ENCODE peak calls at places on chromosomes 5 and 9, in ten cellular contexts. P, T, S, U, D, V, F, G, C and H are unnamed samples.
A peak's percentile ranks its signal among the peaks of the same experiment; 100 is the strongest.

GRCh38 chr9:114889802-114890224 is 40.6 kb downstream of the TNFSF8 start:
- DNase-seq in P (no peak), T (no peak), S (no peak), U (no peak), D (no peak), V (peak; percentile 25), F (no peak), G (no peak), C (no peak), H (no peak)

GRCh38 chr9:19306568-19306967 is 73.5 kb downstream of the RPS6 start:
- DNase-seq in P (no peak), T (no peak), S (no peak), U (no peak), D (no peak), V (no peak), F (no peak), G (no peak), C (no peak), H (no peak)

GRCh38 chr9:123871781-123872180 is 58.1 kb downstream of the DENND1A start:
- DNase-seq in P (no peak), T (no peak), S (no peak), U (no peak), D (no peak), V (no peak), F (no peak), G (no peak), C (peak; percentile 38), H (no peak)

GRCh38 chr5:159448-160172 is 31.7 kb upstream of the LRRC14B start:
- DNase-seq in P (no peak), T (no peak), S (no peak), U (no peak), D (no peak), V (no peak), F (peak; percentile 47), G (no peak), C (no peak), H (no peak)

GRCh38 chr5:55027589-55027988 is 3.5 kb downstream of the GZMK start:
- DNase-seq in P (no peak), T (no peak), S (no peak), U (no peak), D (no peak), V (no peak), F (no peak), G (no peak), C (no peak), H (no peak)

GRCh38 chr9:94680621-94681020 is 41.3 kb upstream of the FBP1 start:
- DNase-seq in P (no peak), T (no peak), S (no peak), U (no peak), D (no peak), V (no peak), F (no peak), G (no peak), C (no peak), H (no peak)

GRCh38 chr9:108727580-108728056 is 128.2 kb downstream of the ACTL7B start:
- DNase-seq in P (no peak), T (no peak), S (no peak), U (no peak), D (no peak), V (peak; percentile 32), F (no peak), G (no peak), C (peak; percentile 74), H (no peak)

GRCh38 chr5:130526708-130527107 is 622.4 kb downstream of the CHSY3 start:
- DNase-seq in P (no peak), T (no peak), S (no peak), U (no peak), D (no peak), V (no peak), F (no peak), G (no peak), C (no peak), H (no peak)

GRCh38 chr5:168749391-168750100 is 170.4 kb upstream of the PANK3 start:
- DNase-seq in P (no peak), T (no peak), S (no peak), U (no peak), D (no peak), V (no peak), F (no peak), G (no peak), C (no peak), H (no peak)

GRCh38 chr5:168746893-168747640 is 167.9 kb upstream of the PANK3 start:
- DNase-seq in P (no peak), T (no peak), S (no peak), U (no peak), D (no peak), V (no peak), F (no peak), G (no peak), C (no peak), H (no peak)

GRCh38 chr5:168752012-168752411 is 172.8 kb upstream of the PANK3 start:
- DNase-seq in P (no peak), T (no peak), S (no peak), U (no peak), D (no peak), V (no peak), F (no peak), G (no peak), C (no peak), H (no peak)

GRCh38 chr5:168750926-168751325 is 171.8 kb upstream of the PANK3 start:
- DNase-seq in P (no peak), T (no peak), S (no peak), U (no peak), D (no peak), V (no peak), F (no peak), G (no peak), C (no peak), H (no peak)

DNA sequence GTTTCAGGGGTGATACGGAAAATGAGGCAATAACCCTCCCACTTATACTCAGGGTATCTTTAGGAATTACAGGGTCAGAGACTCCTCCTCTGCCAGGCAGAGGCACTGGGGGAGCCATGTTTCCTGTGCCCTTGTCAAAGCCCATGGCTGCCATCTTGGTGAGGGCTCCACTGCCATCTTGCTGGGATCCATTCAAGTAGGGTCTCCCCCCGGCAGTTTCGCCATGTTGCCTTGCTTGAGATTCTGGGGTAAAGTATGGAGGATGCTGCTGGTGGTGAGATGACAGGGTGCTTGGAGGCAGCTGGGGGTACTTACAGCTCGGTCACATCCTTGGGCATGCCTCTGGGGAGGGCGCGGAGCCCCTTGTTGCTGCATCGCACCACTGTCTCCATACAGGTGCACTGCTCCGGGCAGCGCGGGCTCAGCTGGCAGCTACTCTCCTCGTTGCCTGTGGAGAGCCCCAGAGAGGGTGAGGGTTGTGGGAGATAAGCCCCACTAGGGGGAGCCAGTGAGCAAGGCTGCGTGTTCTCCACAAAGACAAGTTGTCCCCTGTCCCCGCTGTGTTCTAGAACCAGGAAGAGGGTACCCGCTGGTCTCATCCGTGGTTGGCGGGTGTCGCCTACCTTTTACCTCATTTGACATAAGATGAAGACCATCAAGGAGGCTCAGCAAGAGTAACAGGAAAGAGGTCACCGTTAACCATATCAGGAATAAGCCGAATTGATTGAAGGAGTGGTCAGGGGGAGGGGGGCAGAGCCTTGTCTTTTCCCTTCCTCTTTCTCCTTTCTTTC is 169.0 kb upstream of the PANK3 start:
- DNase-seq in P (peak; percentile 72), T (no peak), S (no peak), U (peak; percentile 78), D (no peak), V (peak; percentile 41), F (no peak), G (no peak), C (no peak), H (no peak)
- TF ChIP-seq CTCF in P (peak; percentile 88), T (no peak), S (peak; percentile 62), U (peak; percentile 83), D (no peak), V (peak; percentile 67), F (peak; percentile 30), G (peak; percentile 54), C (peak; percentile 66), H (peak; percentile 13)

DNA sequence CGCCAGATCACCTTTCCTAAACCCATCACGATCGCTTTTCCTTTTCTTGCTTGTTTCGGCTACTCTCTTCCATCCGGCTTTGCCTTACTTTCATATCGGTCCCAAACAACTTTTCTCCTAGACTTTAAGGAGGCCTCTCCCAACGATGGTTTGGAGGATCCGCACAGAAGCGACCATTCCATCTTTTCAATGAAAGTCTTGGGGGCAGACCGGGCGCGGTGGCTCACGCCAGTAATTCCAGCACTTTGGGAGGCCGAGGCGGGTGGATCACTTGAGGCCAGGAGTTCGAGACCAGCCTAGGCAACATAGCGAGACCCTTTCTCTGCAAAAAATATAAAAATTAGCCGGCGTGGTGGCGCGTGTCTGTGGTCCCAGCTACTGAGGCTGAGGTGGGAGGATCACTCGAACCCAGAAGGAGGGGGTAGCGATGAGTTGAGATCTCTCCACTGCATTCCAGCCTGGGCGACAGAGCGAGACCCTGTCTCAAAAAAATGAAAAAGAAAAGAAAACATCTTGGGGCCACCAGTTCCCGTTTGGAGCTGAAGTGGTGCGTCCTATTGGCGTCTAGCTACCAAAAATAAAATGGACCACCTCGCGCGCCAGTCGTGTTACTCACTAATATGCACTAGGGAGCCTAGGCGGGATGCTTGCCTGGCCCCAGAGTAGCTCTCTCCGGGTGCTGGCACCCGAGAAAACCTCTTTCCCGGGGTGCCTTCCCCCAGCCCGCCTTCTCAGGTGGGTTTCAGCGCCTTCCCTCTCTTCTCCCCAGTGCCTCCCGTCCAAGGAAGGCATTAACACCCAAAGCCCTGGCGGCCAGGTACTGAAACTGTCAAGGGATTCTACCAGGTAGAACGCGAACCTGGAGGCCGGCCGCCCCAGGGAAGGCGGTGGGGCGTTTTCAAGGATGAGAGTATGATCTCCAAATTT is 800 bp upstream of the AP3B1 start:
- DNase-seq in P (peak; percentile 30), T (no peak), S (peak; percentile 46), U (peak; percentile 24), D (no peak), V (peak; percentile 7), F (no peak), G (no peak), C (peak; percentile 37), H (peak; percentile 26)
- TF ChIP-seq CTCF in P (peak; percentile 18), T (peak; percentile 40), S (peak; percentile 57), U (peak; percentile 33), D (no peak), V (no peak), F (peak; percentile 39), G (peak; percentile 38), C (no peak), H (peak; percentile 41)

GRCh38 chr9:17793713-17794622 is 215.1 kb downstream of the SH3GL2 start:
- DNase-seq in P (peak; percentile 9), T (no peak), S (no peak), U (no peak), D (no peak), V (peak; percentile 3), F (no peak), G (no peak), C (no peak), H (no peak)
- TF ChIP-seq CTCF in P (peak; percentile 14), T (no peak), S (peak; percentile 43), U (no peak), D (no peak), V (no peak), F (no peak), G (peak; percentile 21), C (no peak), H (no peak)

DNA sequence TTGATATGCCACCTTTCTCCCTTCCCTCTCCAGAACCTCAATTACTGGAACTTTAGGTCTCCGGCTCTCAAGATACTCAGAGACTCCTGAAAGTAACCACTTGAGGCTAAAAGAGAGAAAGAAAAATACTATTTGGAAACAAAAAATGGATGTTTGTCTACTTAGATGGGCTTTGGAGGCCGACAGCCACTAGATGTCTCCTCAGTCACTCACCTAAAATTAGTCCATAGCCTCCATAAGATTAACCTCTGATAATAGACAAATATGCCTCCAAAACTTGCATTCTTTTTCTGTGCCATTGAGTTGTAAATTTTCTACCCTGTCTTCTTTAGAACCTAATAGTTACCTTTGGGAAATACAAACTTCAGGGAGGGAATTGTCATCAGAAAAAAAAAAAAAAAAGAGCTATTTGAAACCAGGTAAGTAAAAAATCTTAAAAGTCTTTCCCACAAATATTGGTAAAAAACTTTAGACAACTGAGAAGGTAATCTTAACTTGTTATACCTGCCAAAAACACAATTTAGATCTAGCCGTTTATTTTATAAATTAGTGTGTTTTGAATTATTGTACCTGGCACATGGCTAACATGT is 11.2 kb upstream of the PCDH1 start:
- DNase-seq in P (no peak), T (no peak), S (no peak), U (no peak), D (no peak), V (no peak), F (no peak), G (no peak), C (no peak), H (no peak)
- TF ChIP-seq CTCF in P (no peak), T (no peak), S (peak; percentile 67), U (no peak), D (no peak), V (no peak), F (peak; percentile 46), G (peak; percentile 61), C (peak; percentile 55), H (no peak)